ENCODE peak calls at places on chromosomes 13 and 19, in seven cellular contexts. H is T-cell, N is upper lobe of right lung, Z is left lung, O is gastroesophageal sphincter, U is right cardiac atrium, Y is left colon. F is an unnamed sample.

GRCh38 chr13:33392794-33393371 is 107.3 kb upstream of the STARD13 start:
- ATAC-seq in Z (no peak), U (no peak), Y (peak; percentile 85), O (no peak), N (no peak), H (no peak), F (no peak)

GRCh38 chr19:4075373-4075772 is 8.7 kb upstream of the ZBTB7A start:
- ATAC-seq in Y (no peak), O (no peak), Z (peak; percentile 54), H (no peak), U (no peak), N (peak; percentile 88), F (peak; percentile 84)

GRCh38 chr19:21087871-21088270 is 5.9 kb downstream of the ZNF714 start:
- ATAC-seq in Z (no peak), U (no peak), O (no peak), N (no peak), H (no peak), Y (no peak), F (no peak)

GRCh38 chr13:51822106-51822840 is 18.3 kb upstream of the DHRS12 start:
- ATAC-seq in O (no peak), Y (no peak), N (no peak), Z (no peak), H (peak; percentile 25), U (no peak), F (peak; percentile 44)

GRCh38 chr13:51717786-51718398 is 86.1 kb downstream of the DHRS12 start:
- ATAC-seq in Z (no peak), U (no peak), O (no peak), Y (no peak), N (no peak), H (no peak), F (peak; percentile 24)

GRCh38 chr13:79222427-79223205 is 183.4 kb downstream of the RBM26 start:
- ATAC-seq in H (no peak), N (no peak), Z (no peak), Y (peak; percentile 53), U (no peak), O (no peak), F (no peak)

GRCh38 chr19:17114414-17114831 is 38.8 kb downstream of the MYO9B start:
- ATAC-seq in Y (no peak), N (no peak), Z (no peak), U (no peak), H (no peak), O (no peak), F (no peak)

GRCh38 chr13:110757296-110757695 is 43.8 kb downstream of the ING1 start:
- ATAC-seq in O (no peak), Z (no peak), Y (no peak), U (no peak), H (no peak), N (no peak), F (no peak)

GRCh38 chr13:25213716-25214115 is 41.6 kb upstream of the AMER2 start:
- ATAC-seq in O (no peak), Y (no peak), Z (no peak), U (no peak), H (no peak), N (no peak), F (no peak)

GRCh38 chr19:467554-467953 is 6.7 kb upstream of the SHC2 start:
- ATAC-seq in H (no peak), N (no peak), O (no peak), Z (no peak), U (no peak), Y (no peak), F (no peak)

GRCh38 chr13:111076156-111077013 is 38.7 kb upstream of the ARHGEF7 start:
- ATAC-seq in Y (no peak), U (no peak), H (no peak), O (no peak), N (peak; percentile 28), Z (no peak), F (no peak)

GRCh38 chr13:27997904-27998522 is 9.5 kb upstream of the URAD start:
- ATAC-seq in O (peak; percentile 36), Y (peak; percentile 90), Z (peak; percentile 53), U (peak; percentile 73), H (peak; percentile 40), N (peak; percentile 52), F (peak; percentile 63)

GRCh38 chr19:15248648-15249559 is 16.7 kb upstream of the EPHX3 start:
- ATAC-seq in N (peak; percentile 50), Y (peak; percentile 82), Z (peak; percentile 75), O (peak; percentile 71), H (no peak), U (peak; percentile 68), F (no peak)

GRCh38 chr13:30396434-30397075 is 25.7 kb upstream of the UBE2L5 start:
- ATAC-seq in H (no peak), Y (no peak), N (no peak), Z (no peak), O (no peak), U (no peak), F (peak; percentile 38)

GRCh38 chr13:113816248-113816924 is 47.5 kb downstream of the GAS6 start:
- ATAC-seq in Y (no peak), N (no peak), U (no peak), H (peak; percentile 18), Z (no peak), O (no peak), F (peak; percentile 14)

GRCh38 chr13:109500146-109500773 is 286.1 kb downstream of the IRS2 start:
- ATAC-seq in Y (no peak), U (no peak), Z (no peak), O (no peak), H (no peak), N (no peak), F (no peak)

GRCh38 chr13:25136872-25137623 is 35.0 kb downstream of the AMER2 start:
- ATAC-seq in H (no peak), Y (no peak), O (no peak), Z (no peak), U (no peak), N (no peak), F (no peak)

GRCh38 chr13:44809152-44809551 is 180.1 kb downstream of the NUFIP1 start:
- ATAC-seq in Z (peak; percentile 90), O (no peak), U (no peak), H (no peak), Y (no peak), N (peak; percentile 88), F (no peak)

GRCh38 chr13:28532226-28533048 is 37.5 kb upstream of the FLT1 start:
- ATAC-seq in O (peak; percentile 20), Z (peak; percentile 51), Y (peak; percentile 35), H (peak; percentile 47), U (peak; percentile 70), N (peak; percentile 71), F (peak; percentile 19)

GRCh38 chr19:47754206-47755064 is 9.1 kb downstream of the NOP53 start:
- ATAC-seq in H (peak; percentile 8), U (peak; percentile 5), Y (no peak), O (no peak), N (peak; percentile 16), Z (no peak), F (no peak)

GRCh38 chr13:106756446-106756845 is 188.5 kb upstream of the ARGLU1 start:
- ATAC-seq in H (no peak), U (no peak), N (no peak), O (no peak), Z (no peak), Y (no peak), F (no peak)